ENCODE peak calls at places on chromosomes 1 and 21, in five cellular contexts. P is NCI-H446, T is left ventricle myocardium inferior, V is HT-29, X is renal cortical epithelial cell. K is an unnamed sample.
A peak's percentile ranks its signal among the peaks of the same experiment; 100 is the strongest.

GRCh38 chr21:30382201-30382600 is 10.1 kb upstream of the KRTAP13-2 start:
- DNase-seq in T (no peak), P (no peak), X (no peak), V (no peak), K (no peak)

GRCh38 chr1:20361805-20362381 is 71.2 kb downstream of the VWA5B1 start:
- DNase-seq in P (no peak), X (peak; percentile 30), V (peak; percentile 81), T (peak; percentile 65), K (no peak)

GRCh38 chr1:118247593-118247992 is 62.6 kb upstream of the SPAG17 start:
- DNase-seq in X (peak; percentile 26), V (peak; percentile 40), T (no peak), P (no peak), K (no peak)

GRCh38 chr1:16281765-16282164 is 44.8 kb upstream of the CPLANE2 start:
- DNase-seq in T (no peak), V (no peak), X (no peak), P (no peak), K (no peak)

GRCh38 chr21:36551731-36552457 is 72.0 kb upstream of the CLDN14 start:
- DNase-seq in V (no peak), T (no peak), P (no peak), X (peak; percentile 53), K (no peak)

GRCh38 chr1:25505706-25506385 is 37.6 kb upstream of the LDLRAP1 start:
- DNase-seq in V (no peak), X (no peak), P (no peak), T (no peak), K (no peak)

GRCh38 chr1:234154320-234155251 is 218.7 kb upstream of the COA6 start:
- DNase-seq in X (peak; percentile 79), P (peak; percentile 26), V (peak; percentile 63), T (no peak), K (no peak)

GRCh38 chr1:30758785-30759380 is 1.3 kb upstream of the LAPTM5 start:
- DNase-seq in X (peak; percentile 21), T (no peak), P (no peak), V (peak; percentile 28), K (no peak)

GRCh38 chr1:186623547-186623946 is 56.7 kb downstream of the PTGS2 start:
- DNase-seq in T (no peak), X (no peak), P (no peak), V (no peak), K (no peak)

GRCh38 chr1:186440584-186440983 is 20.3 kb downstream of the PDC start:
- DNase-seq in P (no peak), X (peak; percentile 78), V (peak; percentile 77), T (no peak), K (no peak)

GRCh38 chr1:38941093-38941492 is 537 bp downstream of the RHBDL2 start:
- DNase-seq in T (no peak), P (no peak), V (peak; percentile 63), X (no peak), K (no peak)

GRCh38 chr1:201614262-201615015 is 75.5 kb downstream of the NAV1 start:
- DNase-seq in T (peak; percentile 48), P (no peak), X (no peak), V (no peak), K (no peak)

GRCh38 chr1:197553281-197553680 is 222.0 kb downstream of the DENND1B start:
- DNase-seq in X (no peak), P (no peak), V (no peak), T (no peak), K (no peak)

GRCh38 chr1:31577515-31578191 is 1.3 kb downstream of the TINAGL1 start:
- DNase-seq in P (no peak), X (peak; percentile 79), V (peak; percentile 61), T (no peak), K (no peak)

GRCh38 chr1:88191917-88192316 is 492.2 kb upstream of the PKN2 start:
- DNase-seq in V (peak; percentile 32), X (no peak), T (no peak), P (no peak), K (no peak)

GRCh38 chr1:217090073-217090911 is 367.1 kb upstream of the ESRRG start:
- DNase-seq in T (peak; percentile 20), X (no peak), V (no peak), P (no peak), K (no peak)

GRCh38 chr1:160658162-160658955 is 11.5 kb upstream of the SLAMF1 start:
- DNase-seq in V (no peak), X (no peak), T (no peak), P (no peak), K (no peak)

GRCh38 chr1:33228935-33229487 is 27.3 kb upstream of the ZNF362 start:
- DNase-seq in X (peak; percentile 73), V (no peak), P (peak; percentile 27), T (no peak), K (no peak)

GRCh38 chr1:6185151-6185550 is 5.0 kb upstream of the CHD5 start:
- DNase-seq in T (no peak), V (no peak), X (peak; percentile 87), P (no peak), K (no peak)

GRCh38 chr1:30185809-30186208 is 537.6 kb downstream of the MATN1 start:
- DNase-seq in T (no peak), V (no peak), X (no peak), P (no peak), K (no peak)

GRCh38 chr1:65525297-65526048 is 105.0 kb downstream of the LEPR start:
- DNase-seq in P (no peak), V (no peak), T (no peak), X (no peak), K (no peak)

GRCh38 chr1:180042994-180043622 is 88.5 kb downstream of the CEP350 start:
- DNase-seq in T (no peak), X (no peak), P (no peak), V (no peak), K (no peak)

GRCh38 chr1:8671313-8671917 is 146.0 kb downstream of the RERE start:
- DNase-seq in X (peak; percentile 74), P (peak; percentile 80), V (peak; percentile 68), T (no peak), K (no peak)

GRCh38 chr1:107750364-107750959 is 214.5 kb downstream of the VAV3 start:
- DNase-seq in V (peak; percentile 86), T (no peak), P (peak; percentile 91), X (peak; percentile 71), K (no peak)

K was measured in effector CD8-positive, alpha-beta T cell.